ENCODE peak calls at places on chromosomes 16 and 17, in five cellular contexts. L is stimulated activated CD8-positive, alpha-beta memory T cell treated with anti-CD3 and anti-CD28 coated beads, Interleukin-4, amount 100 ng/mL, for 24 hours; E is H4; U is gastrocnemius medialis; H is activated naive CD4-positive, alpha-beta T cell treated with Interleukin-2 at 50 U/mL for 16 hours. G is an unnamed sample.

GRCh38 chr16:15435216-15435864 is 952 bp downstream of the BMERB1 start:
- DNase-seq in L (no peak), E (no peak), U (no peak), H (no peak), G (no peak)

GRCh38 chr16:64499211-64499610 is 622.7 kb downstream of the CDH11 start:
- DNase-seq in L (no peak), E (no peak), U (no peak), H (no peak), G (no peak)

GRCh38 chr16:81319221-81319912 is 4.6 kb downstream of the GAN start:
- DNase-seq in L (no peak), E (no peak), U (no peak), H (no peak), G (no peak)

GRCh38 chr17:78416311-78416711 is 37.9 kb downstream of the PGS1 start:
- DNase-seq in L (no peak), E (no peak), U (no peak), H (no peak), G (no peak)

GRCh38 chr16:81174644-81175324 is 63.7 kb upstream of the BCO1 start:
- DNase-seq in L (no peak), E (no peak), U (no peak), H (no peak), G (no peak)

GRCh38 chr17:67375054-67375427 is 2.0 kb upstream of the PITPNC1 start:
- DNase-seq in L (no peak), E (no peak), U (no peak), H (no peak), G (no peak)

GRCh38 chr17:74730491-74731346 is 6.3 kb upstream of the RAB37 start:
- DNase-seq in L (peak), E (no peak), U (no peak), H (peak), G (no peak)

GRCh38 chr16:77652399-77652798 is 69.9 kb upstream of the NUDT7 start:
- DNase-seq in L (no peak), E (no peak), U (no peak), H (no peak), G (no peak)

GRCh38 chr17:65918921-65919546 is 272.9 kb downstream of the CEP112 start:
- DNase-seq in L (no peak), E (no peak), U (no peak), H (no peak), G (no peak)

GRCh38 chr17:78677303-78678219 is 100.4 kb upstream of the DNAH17 start:
- DNase-seq in L (no peak), E (no peak), U (peak), H (no peak), G (no peak)

GRCh38 chr16:89455178-89455577 is 35.2 kb downstream of the ANKRD11 start:
- DNase-seq in L (no peak), E (no peak), U (no peak), H (no peak), G (no peak)

GRCh38 chr17:7019406-7019805 is 3.4 kb upstream of the BCL6B start:
- DNase-seq in L (no peak), E (no peak), U (no peak), H (no peak), G (no peak)

GRCh38 chr17:81993726-81994592 is 16.5 kb downstream of the ASPSCR1 start:
- DNase-seq in L (no peak), E (no peak), U (no peak), H (no peak), G (no peak)

GRCh38 chr17:8785547-8786412 is 13.4 kb downstream of the MFSD6L start:
- DNase-seq in L (peak), E (peak), U (peak), H (peak), G (peak)

GRCh38 chr17:3381957-3382356 is 4.2 kb downstream of the OR3A2 start:
- DNase-seq in L (no peak), E (no peak), U (no peak), H (no peak), G (no peak)

GRCh38 chr17:63446981-63447687 is 1.0 kb upstream of the CYB561 start:
- DNase-seq in L (peak), E (no peak), U (no peak), H (peak), G (no peak)

GRCh38 chr17:68006797-68007196 is 10.5 kb upstream of the C17orf58 start:
- DNase-seq in L (no peak), E (no peak), U (no peak), H (no peak), G (no peak)

GRCh38 chr17:47316316-47316715 is 7.4 kb upstream of the EFCAB13 start:
- DNase-seq in L (no peak), E (no peak), U (no peak), H (no peak), G (no peak)

GRCh38 chr17:33534063-33534462 is 241.0 kb upstream of the ASIC2 start:
- DNase-seq in L (no peak), E (no peak), U (no peak), H (no peak), G (no peak)

GRCh38 chr17:16909472-16909871 is 62.4 kb downstream of the TNFRSF13B start:
- DNase-seq in L (no peak), E (no peak), U (no peak), H (no peak), G (no peak)

GRCh38 chr17:66240630-66241029 is 11.4 kb upstream of the APOH start:
- DNase-seq in L (no peak), E (no peak), U (no peak), H (no peak), G (no peak)

GRCh38 chr16:4283939-4284338 is 11.1 kb upstream of the TFAP4 start:
- DNase-seq in L (no peak), E (no peak), U (no peak), H (no peak), G (no peak)

GRCh38 chr17:47700471-47701449 is 6.8 kb downstream of the TBKBP1 start:
- DNase-seq in L (no peak), E (no peak), U (no peak), H (no peak), G (no peak)

GRCh38 chr17:2178798-2179505 is 124.0 kb downstream of the HIC1 start:
- DNase-seq in L (no peak), E (no peak), U (peak), H (no peak), G (no peak)

GRCh38 chr17:60091908-60092331 is 13.2 kb upstream of the HEATR6 start:
- DNase-seq in L (no peak), E (no peak), U (no peak), H (no peak), G (no peak)

GRCh38 chr17:73420897-73421296 is 109.1 kb upstream of the CDC42EP4 start:
- DNase-seq in L (no peak), E (peak), U (no peak), H (no peak), G (peak)

GRCh38 chr17:33469911-33470310 is 176.8 kb upstream of the ASIC2 start:
- DNase-seq in L (no peak), E (no peak), U (no peak), H (no peak), G (no peak)

GRCh38 chr17:77035526-77035925 is 105.2 kb upstream of the SEC14L1 start:
- DNase-seq in L (no peak), E (no peak), U (no peak), H (no peak), G (no peak)

G was measured in sigmoid colon.